ENCODE peak calls at places on chromosome 13, in four cellular contexts. I is suprapubic skin, Z is LoVo, S is HS-27A. X is an unnamed sample.

GRCh38 chr13:48491423-48492122 is 41.3 kb downstream of the RCBTB2 start:
- DNase-seq in I (no peak), Z (no peak), S (no peak), X (peak; percentile 28)

GRCh38 chr13:105798541-105798940 is 736.9 kb downstream of the EFNB2 start:
- DNase-seq in I (no peak), Z (no peak), S (no peak), X (no peak)

GRCh38 chr13:110216403-110217041 is 90.4 kb downstream of the COL4A1 start:
- DNase-seq in I (no peak), Z (no peak), S (no peak), X (peak; percentile 66)

GRCh38 chr13:100671389-100672182 is 3.0 kb downstream of the TMTC4 start:
- DNase-seq in I (no peak), Z (no peak), S (no peak), X (no peak)

GRCh38 chr13:43058318-43058674 is 34.9 kb downstream of the DNAJC15 start:
- DNase-seq in I (no peak), Z (peak; percentile 95), S (peak; percentile 49), X (peak; percentile 77)

GRCh38 chr13:25329706-25330105 is 28.3 kb downstream of the NUP58 start:
- DNase-seq in I (no peak), Z (no peak), S (no peak), X (no peak)

GRCh38 chr13:36328821-36329220 is 17.4 kb downstream of the SPART start:
- DNase-seq in I (no peak), Z (no peak), S (no peak), X (no peak)

GRCh38 chr13:68522184-68522583 is 1292.0 kb upstream of the PCDH9 start:
- DNase-seq in I (no peak), Z (no peak), S (no peak), X (no peak)

GRCh38 chr13:87274209-87274819 is 396.9 kb upstream of the SLITRK5 start:
- DNase-seq in I (no peak), Z (peak; percentile 38), S (no peak), X (peak; percentile 2)

GRCh38 chr13:70380809-70381208 is 272.6 kb upstream of the KLHL1 start:
- DNase-seq in I (no peak), Z (no peak), S (no peak), X (no peak)

GRCh38 chr13:33262997-33263396 is 22.6 kb downstream of the STARD13 start:
- DNase-seq in I (no peak), Z (no peak), S (no peak), X (no peak)

GRCh38 chr13:34347784-34348573 is 530.0 kb downstream of the RFC3 start:
- DNase-seq in I (no peak), Z (peak; percentile 50), S (no peak), X (no peak)

X was measured in AG08395.